ENCODE peak calls at places on chromosomes 7 and 10, in four cellular contexts. One of them, this sample, is unnamed.
A peak's percentile ranks its signal among the peaks of the same experiment; 100 is the strongest.

GRCh38 chr7:129434846-129435318 is 650 bp downstream of the STRIP2 start:
- DNase-seq in neuronal stem cell: no peak
- DNase-seq in hepatocyte: peak; percentile 10
- DNase-seq in pancreas: peak; percentile 58
- DNase-seq in this sample: peak; percentile 24

GRCh38 chr10:103983367-103983911 is 16.5 kb downstream of the SLK start:
- DNase-seq in pancreas: no peak
- DNase-seq in neuronal stem cell: no peak
- DNase-seq in hepatocyte: no peak
- DNase-seq in this sample: no peak

GRCh38 chr7:128408709-128409434 is 910 bp downstream of the IMPDH1 start:
- DNase-seq in neuronal stem cell: no peak
- DNase-seq in pancreas: no peak
- DNase-seq in hepatocyte: no peak
- DNase-seq in this sample: peak; percentile 97

GRCh38 chr10:77898323-77899079 is 28.1 kb downstream of the DLG5 start:
- DNase-seq in pancreas: no peak
- DNase-seq in hepatocyte: no peak
- DNase-seq in neuronal stem cell: no peak
- DNase-seq in this sample: peak; percentile 97

GRCh38 chr7:8177109-8177933 is 84.6 kb downstream of the ICA1 start:
- DNase-seq in neuronal stem cell: no peak
- DNase-seq in hepatocyte: no peak
- DNase-seq in pancreas: no peak
- DNase-seq in this sample: no peak

GRCh38 chr10:72254891-72255568 is 18.7 kb upstream of the DDIT4 start:
- DNase-seq in hepatocyte: peak; percentile 84
- DNase-seq in pancreas: peak; percentile 95
- DNase-seq in neuronal stem cell: peak; percentile 44
- DNase-seq in this sample: peak; percentile 58

GRCh38 chr10:70551971-70552422 is 50.5 kb downstream of the PRF1 start:
- DNase-seq in hepatocyte: peak; percentile 77
- DNase-seq in pancreas: no peak
- DNase-seq in neuronal stem cell: no peak
- DNase-seq in this sample: no peak

GRCh38 chr7:24912874-24913514 is 67.0 kb downstream of the OSBPL3 start:
- DNase-seq in pancreas: no peak
- DNase-seq in hepatocyte: no peak
- DNase-seq in neuronal stem cell: no peak
- DNase-seq in this sample: no peak

GRCh38 chr7:2575046-2575732 is 16.4 kb downstream of the IQCE start:
- DNase-seq in neuronal stem cell: no peak
- DNase-seq in hepatocyte: no peak
- DNase-seq in pancreas: peak; percentile 30
- DNase-seq in this sample: no peak

GRCh38 chr7:44949315-44949714 is 29.5 kb downstream of the MYO1G start:
- DNase-seq in neuronal stem cell: no peak
- DNase-seq in pancreas: no peak
- DNase-seq in hepatocyte: no peak
- DNase-seq in this sample: no peak

GRCh38 chr7:50696810-50697582 is 85.7 kb downstream of the GRB10 start:
- DNase-seq in neuronal stem cell: no peak
- DNase-seq in hepatocyte: no peak
- DNase-seq in pancreas: no peak
- DNase-seq in this sample: peak; percentile 22

GRCh38 chr10:46514899-46515298 is 41.6 kb downstream of the GPRIN2 start:
- DNase-seq in hepatocyte: no peak
- DNase-seq in pancreas: peak; percentile 19
- DNase-seq in neuronal stem cell: no peak
- DNase-seq in this sample: no peak

GRCh38 chr7:158957921-158958471 is 101.6 kb downstream of the DYNC2I1 start:
- DNase-seq in pancreas: peak; percentile 95
- DNase-seq in neuronal stem cell: no peak
- DNase-seq in hepatocyte: no peak
- DNase-seq in this sample: peak; percentile 73

GRCh38 chr7:132932321-132933075 is 149.4 kb downstream of the CHCHD3 start:
- DNase-seq in pancreas: no peak
- DNase-seq in hepatocyte: no peak
- DNase-seq in neuronal stem cell: peak; percentile 60
- DNase-seq in this sample: no peak

GRCh38 chr10:108688314-108688713 is 1235.0 kb downstream of the XPNPEP1 start:
- DNase-seq in pancreas: no peak
- DNase-seq in neuronal stem cell: no peak
- DNase-seq in hepatocyte: no peak
- DNase-seq in this sample: no peak

GRCh38 chr7:131285558-131285957 is 42.1 kb upstream of the MKLN1 start:
- DNase-seq in pancreas: no peak
- DNase-seq in hepatocyte: no peak
- DNase-seq in neuronal stem cell: no peak
- DNase-seq in this sample: no peak

GRCh38 chr7:37826825-37827224 is 21.6 kb upstream of the NME8 start:
- DNase-seq in pancreas: no peak
- DNase-seq in hepatocyte: no peak
- DNase-seq in neuronal stem cell: no peak
- DNase-seq in this sample: no peak

DNA sequence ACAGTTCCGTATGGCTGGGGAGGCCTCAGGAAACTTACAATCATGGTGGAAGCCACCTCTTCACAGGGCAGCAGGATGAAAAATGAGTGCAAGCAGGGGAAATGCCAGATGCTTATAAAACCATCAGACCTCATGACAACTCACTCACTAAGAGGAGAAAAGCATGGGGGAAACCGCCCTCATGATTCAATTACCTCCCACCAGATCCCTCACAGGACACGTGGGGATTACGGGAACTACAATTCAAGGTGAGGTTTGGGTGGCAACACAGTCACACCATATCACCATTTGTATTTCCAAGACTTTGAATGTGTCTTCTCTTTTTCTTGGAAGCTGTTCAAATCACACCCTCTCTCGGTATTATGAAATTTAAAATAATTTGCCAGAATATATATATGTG is 80.1 kb downstream of the SEMA3D start:
- DNase-seq in neuronal stem cell: no peak
- DNase-seq in hepatocyte: no peak
- DNase-seq in pancreas: no peak
- DNase-seq in this sample: no peak
- H3K27me3 ChIP-seq in neuronal stem cell: no peaks in the 10 kb centered on the region
- H3K27me3 ChIP-seq in hepatocyte: no peaks in the 10 kb centered on the region
- H3K27me3 ChIP-seq in pancreas: no peaks in the 10 kb centered on the region
- H3K27me3 ChIP-seq in this sample: no peaks in the 10 kb centered on the region

GRCh38 chr10:88687853-88688467 is 18.1 kb upstream of the LIPK start:
- DNase-seq in hepatocyte: peak; percentile 19
- DNase-seq in pancreas: no peak
- DNase-seq in neuronal stem cell: no peak
- DNase-seq in this sample: no peak

GRCh38 chr10:88689366-88689765 is 16.7 kb upstream of the LIPK start:
- DNase-seq in hepatocyte: no peak
- DNase-seq in neuronal stem cell: no peak
- DNase-seq in pancreas: no peak
- DNase-seq in this sample: no peak

GRCh38 chr10:88693392-88694020 is 12.5 kb upstream of the LIPK start:
- DNase-seq in pancreas: no peak
- DNase-seq in hepatocyte: no peak
- DNase-seq in neuronal stem cell: no peak
- DNase-seq in this sample: no peak
- H3K27me3 ChIP-seq in pancreas: no peaks in the 10 kb centered on the region
- H3K27me3 ChIP-seq in hepatocyte: no peaks in the 10 kb centered on the region
- H3K27me3 ChIP-seq in neuronal stem cell: no peaks in the 10 kb centered on the region
- H3K27me3 ChIP-seq in this sample: no peaks in the 10 kb centered on the region

GRCh38 chr10:123141791-123142700 is 5.9 kb upstream of the HMX2 start:
- DNase-seq in pancreas: peak; percentile 45
- DNase-seq in neuronal stem cell: no peak
- DNase-seq in hepatocyte: no peak
- DNase-seq in this sample: no peak

GRCh38 chr10:123139165-123139520 is 3.4 kb downstream of the HMX3 start:
- DNase-seq in pancreas: no peak
- DNase-seq in hepatocyte: no peak
- DNase-seq in neuronal stem cell: no peak
- DNase-seq in this sample: no peak

GRCh38 chr10:123140983-123141390 is 5.2 kb downstream of the HMX3 start:
- DNase-seq in hepatocyte: no peak
- DNase-seq in pancreas: no peak
- DNase-seq in neuronal stem cell: no peak
- DNase-seq in this sample: no peak

GRCh38 chr10:123140164-123140982 is 4.6 kb downstream of the HMX3 start:
- DNase-seq in hepatocyte: no peak
- DNase-seq in neuronal stem cell: no peak
- DNase-seq in pancreas: peak; percentile 55
- DNase-seq in this sample: no peak

GRCh38 chr10:123139521-123140163 is 3.9 kb downstream of the HMX3 start:
- DNase-seq in neuronal stem cell: no peak
- DNase-seq in pancreas: peak; percentile 71
- DNase-seq in hepatocyte: peak; percentile 74
- DNase-seq in this sample: peak; percentile 26
- H3K27me3 ChIP-seq in neuronal stem cell: peaks cover 63% of the 10 kb centered on the region
- H3K27me3 ChIP-seq in pancreas: peaks cover 55% of the 10 kb centered on the region
- H3K27me3 ChIP-seq in hepatocyte: peaks cover 98% of the 10 kb centered on the region
- H3K27me3 ChIP-seq in this sample: peaks cover 99% of the 10 kb centered on the region

DNA sequence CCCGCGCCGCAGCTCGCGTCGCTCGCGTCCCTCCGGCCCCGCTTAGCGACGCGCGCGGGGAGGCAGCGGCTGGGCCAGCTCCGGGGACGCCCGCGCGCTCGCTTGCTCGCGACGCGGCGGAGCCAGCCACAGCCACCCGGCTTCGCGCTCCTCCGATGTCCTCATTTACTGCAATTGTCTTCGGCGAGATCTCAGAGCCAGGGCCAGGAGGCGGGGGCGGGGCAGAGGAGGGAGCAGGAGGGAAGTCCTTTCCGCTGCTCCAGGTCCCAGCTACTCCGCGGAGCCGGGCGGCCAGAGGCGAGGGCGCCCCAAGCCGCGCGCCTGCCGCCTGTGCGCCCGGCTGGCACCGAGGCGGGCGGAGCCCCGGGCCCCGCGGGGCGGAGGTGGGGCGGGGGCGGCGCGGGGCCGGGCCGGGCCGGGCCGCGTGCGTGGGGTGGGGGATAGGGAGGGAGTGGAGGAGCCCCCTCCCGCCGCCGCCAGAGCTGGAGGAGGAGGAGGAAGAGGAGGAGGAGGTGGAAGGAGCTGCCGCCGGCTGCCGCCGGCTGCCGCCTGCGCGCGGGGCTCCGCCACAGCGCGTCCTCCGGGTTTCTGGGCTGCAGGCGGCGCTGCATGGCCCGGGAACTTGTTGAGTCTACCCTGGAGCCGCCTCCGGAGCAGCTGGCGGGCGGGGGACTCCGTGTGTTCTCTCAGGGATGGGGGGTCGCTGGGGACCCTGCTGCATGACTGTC is at the start of gene INSYN2A:
- DNase-seq in neuronal stem cell: peak; percentile 58
- DNase-seq in hepatocyte: peak; percentile 54
- DNase-seq in pancreas: no peak
- DNase-seq in this sample: peak; percentile 64
- H3K27me3 ChIP-seq in neuronal stem cell: peaks cover 10% of the 10 kb centered on the region
- H3K27me3 ChIP-seq in hepatocyte: peaks cover 55% of the 10 kb centered on the region
- H3K27me3 ChIP-seq in pancreas: no peaks in the 10 kb centered on the region
- H3K27me3 ChIP-seq in this sample: peaks cover 10% of the 10 kb centered on the region

GRCh38 chr7:105600720-105601550 is 19.6 kb upstream of the EFCAB10 start:
- DNase-seq in neuronal stem cell: no peak
- DNase-seq in hepatocyte: no peak
- DNase-seq in pancreas: no peak
- DNase-seq in this sample: peak; percentile 48

GRCh38 chr7:105596866-105597265 is 15.6 kb upstream of the EFCAB10 start:
- DNase-seq in pancreas: no peak
- DNase-seq in hepatocyte: no peak
- DNase-seq in neuronal stem cell: no peak
- DNase-seq in this sample: no peak

GRCh38 chr7:105602325-105603305 is 21.3 kb upstream of the EFCAB10 start:
- DNase-seq in pancreas: no peak
- DNase-seq in hepatocyte: no peak
- DNase-seq in neuronal stem cell: no peak
- DNase-seq in this sample: no peak

GRCh38 chr7:105594034-105594433 is 12.7 kb upstream of the EFCAB10 start:
- DNase-seq in hepatocyte: no peak
- DNase-seq in neuronal stem cell: no peak
- DNase-seq in pancreas: no peak
- DNase-seq in this sample: peak; percentile 68

GRCh38 chr7:105599551-105599950 is 18.3 kb upstream of the EFCAB10 start:
- DNase-seq in neuronal stem cell: no peak
- DNase-seq in pancreas: no peak
- DNase-seq in hepatocyte: peak; percentile 20
- DNase-seq in this sample: no peak
- H3K27me3 ChIP-seq in neuronal stem cell: no peaks in the 10 kb centered on the region
- H3K27me3 ChIP-seq in pancreas: no peaks in the 10 kb centered on the region
- H3K27me3 ChIP-seq in hepatocyte: no peaks in the 10 kb centered on the region
- H3K27me3 ChIP-seq in this sample: no peaks in the 10 kb centered on the region